ENCODE peak calls at places on chromosomes 1 and 21, in four cellular contexts. S is HepG2, I is HCT116, C is K562. Q is an unnamed sample.

GRCh38 chr1:209199371-209199770 is 384.1 kb upstream of the CAMK1G start:
- DNase-seq in S (no peak), I (no peak), C (no peak), Q (no peak)

GRCh38 chr1:232463226-232463625 is 166.7 kb downstream of the SIPA1L2 start:
- DNase-seq in S (no peak), I (no peak), C (no peak), Q (no peak)

GRCh38 chr1:65170511-65171142 is 22.6 kb downstream of the AK4 start:
- DNase-seq in S (no peak), I (no peak), C (no peak), Q (no peak)

GRCh38 chr1:28160677-28161328 is 15.7 kb downstream of the PTAFR start:
- DNase-seq in S (no peak), I (no peak), C (no peak), Q (no peak)

GRCh38 chr21:38875694-38876492 is 70.2 kb downstream of the ETS2 start:
- DNase-seq in S (no peak), I (no peak), C (no peak), Q (no peak)

GRCh38 chr1:248155927-248156326 is 11.0 kb downstream of the OR2M5 start:
- DNase-seq in S (no peak), I (no peak), C (no peak), Q (no peak)

GRCh38 chr1:223776075-223776814 is 63.9 kb downstream of the CAPN2 start:
- DNase-seq in S (no peak), I (peak), C (peak), Q (no peak)

GRCh38 chr1:77686784-77687518 is 4.5 kb upstream of the ZZZ3 start:
- DNase-seq in S (no peak), I (no peak), C (no peak), Q (peak)

GRCh38 chr21:29164330-29164942 is 34.0 kb downstream of the MAP3K7CL start:
- DNase-seq in S (peak), I (peak), C (no peak), Q (no peak)

GRCh38 chr1:53544731-53545515 is 85.7 kb downstream of the DMRTB1 start:
- DNase-seq in S (no peak), I (no peak), C (no peak), Q (no peak)

GRCh38 chr1:26965628-26966027 is 5.4 kb upstream of the KDF1 start:
- DNase-seq in S (no peak), I (no peak), C (no peak), Q (no peak)

GRCh38 chr1:109248797-109249629 is at the start of gene CELSR2:
- DNase-seq in S (peak), I (peak), C (peak), Q (peak)

GRCh38 chr1:151815716-151816327 is 10.6 kb upstream of the LINGO4 start:
- DNase-seq in S (no peak), I (no peak), C (no peak), Q (no peak)

GRCh38 chr1:201371841-201372240 is 5.6 kb downstream of the TNNT2 start:
- DNase-seq in S (no peak), I (no peak), C (no peak), Q (no peak)

GRCh38 chr1:54819195-54819536 is 18.0 kb upstream of the TTC22 start:
- DNase-seq in S (no peak), I (no peak), C (no peak), Q (peak)

GRCh38 chr1:84146375-84147032 is 2.4 kb downstream of the PRKACB start:
- DNase-seq in S (no peak), I (peak), C (no peak), Q (no peak)

GRCh38 chr1:165574295-165574694 is 30.5 kb downstream of the LRRC52 start:
- DNase-seq in S (no peak), I (no peak), C (no peak), Q (no peak)

GRCh38 chr1:200038987-200039848 is 11.7 kb downstream of the NR5A2 start:
- DNase-seq in S (no peak), I (peak), C (no peak), Q (peak)

GRCh38 chr1:186858923-186859322 is 30.2 kb downstream of the PLA2G4A start:
- DNase-seq in S (no peak), I (no peak), C (no peak), Q (no peak)

GRCh38 chr1:108962681-108963051 is 618 bp downstream of the CLCC1 start:
- DNase-seq in S (peak), I (no peak), C (no peak), Q (no peak)

GRCh38 chr1:198333744-198334143 is 176.9 kb downstream of the NEK7 start:
- DNase-seq in S (no peak), I (no peak), C (no peak), Q (no peak)

GRCh38 chr1:42334240-42335049 is 590 bp downstream of the FOXJ3 start:
- DNase-seq in S (peak), I (peak), C (no peak), Q (peak)

GRCh38 chr1:33255347-33256311 is 663 bp upstream of the ZNF362 start:
- DNase-seq in S (peak), I (peak), C (no peak), Q (peak)

GRCh38 chr1:203081465-203082355 is 4.1 kb downstream of the MYOG start:
- DNase-seq in S (no peak), I (no peak), C (no peak), Q (no peak)

GRCh38 chr1:33943978-33944377 is 80.1 kb downstream of the HMGB4 start:
- DNase-seq in S (no peak), I (no peak), C (no peak), Q (no peak)

GRCh38 chr1:39899611-39900538 is 1.8 kb downstream of the MYCL start:
- DNase-seq in S (no peak), I (no peak), C (no peak), Q (no peak)

GRCh38 chr1:156259805-156260204 is 11.9 kb upstream of the PAQR6 start:
- DNase-seq in S (no peak), I (no peak), C (no peak), Q (no peak)

GRCh38 chr1:89986020-89986419 is 8.9 kb upstream of the ZNF326 start:
- DNase-seq in S (no peak), I (no peak), C (peak), Q (no peak)

GRCh38 chr1:215002471-215002870 is 80.1 kb upstream of the KCNK2 start:
- DNase-seq in S (no peak), I (no peak), C (no peak), Q (no peak)

GRCh38 chr1:228989992-228990827 is 254.9 kb downstream of the RHOU start:
- DNase-seq in S (peak), I (no peak), C (no peak), Q (no peak)

GRCh38 chr1:201714542-201715276 is 114.2 kb upstream of the IPO9 start:
- DNase-seq in S (no peak), I (peak), C (peak), Q (no peak)

GRCh38 chr1:244305776-244306341 is 145.8 kb downstream of the ADSS2 start:
- DNase-seq in S (no peak), I (no peak), C (no peak), Q (no peak)

GRCh38 chr1:80534606-80535360 is 1266.0 kb upstream of the ADGRL2 start:
- DNase-seq in S (no peak), I (peak), C (no peak), Q (no peak)

GRCh38 chr1:55287732-55288131 is 72.6 kb upstream of the USP24 start:
- DNase-seq in S (no peak), I (no peak), C (no peak), Q (no peak)

DNA sequence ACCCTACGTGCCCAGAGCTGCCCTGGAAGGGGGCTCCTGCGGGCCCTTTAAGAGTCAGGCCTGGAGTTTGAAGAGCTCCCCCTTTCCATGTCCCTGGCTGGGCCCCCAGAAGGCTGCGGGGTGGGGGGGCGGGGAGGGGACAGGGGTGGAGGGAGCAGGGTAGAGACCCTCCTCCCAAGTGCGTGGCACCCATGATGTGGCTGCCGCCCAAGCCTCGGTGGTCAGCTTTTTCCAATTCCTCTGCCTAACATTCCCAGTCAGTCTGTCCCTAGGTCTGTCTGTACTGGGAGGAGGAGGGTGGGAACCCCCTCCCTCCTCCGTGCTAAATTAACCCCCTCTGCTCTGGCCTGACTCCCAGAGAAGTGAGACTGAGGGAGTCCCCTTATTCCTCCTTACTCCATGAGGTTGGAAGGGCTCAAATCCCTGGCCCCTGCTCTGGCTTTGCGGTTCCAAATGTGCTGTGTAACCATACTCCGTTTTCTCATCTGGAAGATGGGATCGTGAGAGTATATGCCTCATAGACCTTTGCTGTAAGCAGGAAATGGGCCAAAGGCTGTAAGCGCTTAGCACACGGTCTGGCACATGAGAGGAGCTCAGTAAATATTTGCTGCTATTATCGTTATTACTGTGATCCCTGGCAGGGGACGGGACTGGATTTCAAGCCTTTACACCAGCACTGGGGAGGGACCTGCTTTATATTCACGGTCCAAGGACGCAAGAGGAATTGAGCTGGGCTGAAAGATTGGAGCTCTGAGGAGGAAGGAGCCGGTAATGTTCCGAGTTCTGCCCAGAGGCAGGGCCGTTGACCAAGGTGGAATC is 653 bp upstream of the COL16A1 start:
- DNase-seq in S (peak), I (no peak), C (no peak), Q (peak)
- TF ChIP-seq FOSL1 in S (no peak), I (no peak), C (no peak), Q (no peak)

GRCh38 chr1:8371372-8371991 is 53.6 kb downstream of the SLC45A1 start:
- DNase-seq in S (no peak), I (no peak), C (no peak), Q (no peak)

GRCh38 chr1:8370928-8371327 is 53.0 kb downstream of the SLC45A1 start:
- DNase-seq in S (no peak), I (no peak), C (no peak), Q (no peak)

GRCh38 chr1:8368956-8369639 is 51.2 kb downstream of the SLC45A1 start:
- DNase-seq in S (no peak), I (no peak), C (no peak), Q (no peak)

GRCh38 chr1:8367571-8368184 is 49.8 kb downstream of the SLC45A1 start:
- DNase-seq in S (no peak), I (no peak), C (no peak), Q (no peak)

DNA sequence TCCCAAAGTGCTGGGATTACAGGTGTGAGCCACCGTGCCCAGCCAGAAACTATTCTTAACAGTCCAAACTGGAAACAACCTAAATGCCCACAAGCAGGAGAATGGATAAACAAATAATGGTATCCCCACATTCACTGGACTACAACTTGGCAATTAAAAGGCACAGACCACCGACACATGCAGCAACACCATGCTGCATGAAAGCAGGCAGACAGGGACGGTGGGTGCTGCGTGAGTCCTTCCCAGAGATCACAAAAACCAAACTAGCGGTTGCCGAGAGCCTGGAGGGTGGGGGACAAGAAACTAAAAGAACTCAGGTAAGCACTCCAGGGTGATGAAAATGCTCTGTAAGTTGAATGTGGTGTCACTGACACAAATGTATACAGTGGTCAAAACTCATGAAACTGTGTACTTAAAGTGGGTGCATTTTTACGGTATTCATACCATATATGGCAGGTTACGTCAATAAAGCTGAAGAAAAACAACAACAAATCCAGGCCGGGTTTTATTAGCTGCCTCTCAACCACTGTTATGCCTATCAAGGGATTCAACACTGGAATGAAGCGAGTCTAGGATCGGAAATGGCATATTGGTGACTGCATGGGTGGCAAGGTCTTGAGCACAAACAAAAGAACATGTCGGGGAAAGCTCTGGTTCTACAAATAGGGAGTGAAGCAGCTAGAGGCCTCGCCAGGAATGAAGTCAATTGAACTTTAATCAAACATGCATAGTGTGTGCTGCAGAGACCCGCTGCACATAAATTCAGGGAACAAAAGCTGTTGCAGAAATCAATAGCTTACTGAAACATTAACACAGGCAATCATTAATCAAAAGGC is 52.4 kb downstream of the SLC45A1 start:
- DNase-seq in S (no peak), I (no peak), C (no peak), Q (no peak)
- H3K9ac ChIP-seq in S (no peak), I (no peak), C (no peak), Q (no peak)

DNA sequence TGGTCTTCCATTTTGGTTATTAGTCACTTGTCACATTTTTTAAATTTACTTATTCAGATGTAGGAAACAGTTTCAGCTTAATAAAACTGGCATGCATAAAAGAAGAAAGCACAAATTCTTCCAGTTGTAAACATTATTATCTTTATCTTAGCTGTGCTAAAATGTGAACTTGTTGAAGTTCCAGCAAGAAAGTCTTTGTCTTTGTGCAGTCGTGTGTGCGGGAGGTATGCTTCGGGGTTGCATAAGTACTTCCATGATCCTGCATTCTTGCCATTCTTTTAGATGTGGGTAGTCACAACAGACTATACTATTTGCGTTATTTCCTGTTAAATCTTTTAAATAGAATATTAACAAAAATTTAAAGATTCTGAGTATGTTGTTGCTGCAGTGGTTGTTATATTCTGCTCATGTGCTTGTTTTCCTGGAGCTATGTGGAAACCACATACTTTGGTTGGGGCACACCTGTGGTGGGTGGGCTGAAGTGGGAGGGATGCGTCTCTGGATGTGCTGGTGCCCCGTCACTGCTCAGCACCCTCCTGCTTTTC is 49.9 kb downstream of the CBS start:
- DNase-seq in S (peak), I (no peak), C (no peak), Q (no peak)
- TF ChIP-seq FOSL1 in S (no peak), I (no peak), C (no peak), Q (no peak)

GRCh38 chr1:23530089-23530749 is 814 bp downstream of the E2F2 start:
- DNase-seq in S (no peak), I (no peak), C (peak), Q (no peak)

GRCh38 chr1:23526329-23527041 is 4.5 kb downstream of the E2F2 start:
- DNase-seq in S (no peak), I (no peak), C (no peak), Q (no peak)

GRCh38 chr1:23527366-23527765 is 3.7 kb downstream of the E2F2 start:
- DNase-seq in S (no peak), I (no peak), C (no peak), Q (no peak)

GRCh38 chr1:23529146-23530088 is 1.6 kb downstream of the E2F2 start:
- DNase-seq in S (no peak), I (no peak), C (peak), Q (no peak)

DNA sequence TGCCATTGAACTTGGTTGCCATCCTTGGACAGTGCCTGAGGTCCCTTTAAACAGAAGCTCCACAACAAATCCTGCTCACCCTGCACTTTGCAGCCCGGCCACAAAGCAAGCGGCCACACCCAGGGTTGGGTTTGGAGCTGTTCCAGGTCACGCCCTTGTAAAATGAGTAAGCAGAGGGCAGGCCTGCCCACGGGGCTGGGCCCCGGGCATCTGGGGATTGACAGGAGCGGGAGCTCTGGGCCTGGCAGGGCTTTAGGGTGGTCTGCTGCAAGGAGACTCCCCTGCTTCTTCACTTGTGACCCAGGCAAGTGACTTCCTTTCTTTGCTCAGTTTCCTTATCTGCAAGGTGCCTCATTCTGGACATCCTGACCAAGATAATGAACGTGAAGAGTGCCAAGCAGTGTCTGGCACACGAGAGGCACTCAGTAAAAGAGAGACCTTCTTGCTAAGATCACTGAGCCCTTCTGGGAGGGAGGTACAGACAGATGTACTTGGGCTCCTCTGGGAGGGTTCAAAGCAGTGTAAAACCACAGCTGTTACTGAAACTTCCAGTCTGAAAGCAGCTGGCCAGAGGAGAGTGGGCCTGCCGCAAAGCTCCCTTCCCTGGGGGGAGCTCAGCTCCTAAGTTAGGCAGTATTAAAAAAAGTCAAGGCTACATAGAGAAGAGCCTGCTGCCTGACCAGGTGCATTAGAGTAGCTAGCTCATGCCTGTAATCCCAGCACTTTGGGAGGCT is 2.6 kb downstream of the E2F2 start:
- DNase-seq in S (peak), I (peak), C (peak), Q (no peak)
- H3K9ac ChIP-seq in S (no peak), I (peak), C (peak), Q (no peak)

GRCh38 chr1:96756789-96757188 is 35.2 kb downstream of the PTBP2 start:
- DNase-seq in S (peak), I (no peak), C (no peak), Q (no peak)

GRCh38 chr1:96748078-96748477 is 26.5 kb downstream of the PTBP2 start:
- DNase-seq in S (no peak), I (no peak), C (no peak), Q (no peak)

GRCh38 chr1:96747565-96747964 is 26.0 kb downstream of the PTBP2 start:
- DNase-seq in S (no peak), I (no peak), C (no peak), Q (no peak)

GRCh38 chr1:96749618-96750017 is 28.0 kb downstream of the PTBP2 start:
- DNase-seq in S (no peak), I (no peak), C (no peak), Q (no peak)

GRCh38 chr1:96752394-96752793 is 30.8 kb downstream of the PTBP2 start:
- DNase-seq in S (no peak), I (no peak), C (no peak), Q (no peak)
- TF ChIP-seq FOSL1 in S (no peak), I (no peak), C (no peak), Q (no peak)

GRCh38 chr21:33846141-33846540 is 69.5 kb downstream of the ATP5PO start:
- DNase-seq in S (no peak), I (no peak), C (no peak), Q (no peak)

GRCh38 chr21:33843216-33843615 is 72.4 kb downstream of the ATP5PO start:
- DNase-seq in S (no peak), I (no peak), C (no peak), Q (no peak)

GRCh38 chr21:33844890-33845205 is 70.8 kb downstream of the ATP5PO start:
- DNase-seq in S (no peak), I (no peak), C (no peak), Q (no peak)

GRCh38 chr21:33841561-33841960 is 74.0 kb downstream of the ATP5PO start:
- DNase-seq in S (no peak), I (no peak), C (no peak), Q (no peak)

GRCh38 chr21:33844104-33844889 is 71.3 kb downstream of the ATP5PO start:
- DNase-seq in S (peak), I (no peak), C (no peak), Q (no peak)
- H3K9ac ChIP-seq in S (no peak), I (no peak), C (no peak), Q (no peak)

DNA sequence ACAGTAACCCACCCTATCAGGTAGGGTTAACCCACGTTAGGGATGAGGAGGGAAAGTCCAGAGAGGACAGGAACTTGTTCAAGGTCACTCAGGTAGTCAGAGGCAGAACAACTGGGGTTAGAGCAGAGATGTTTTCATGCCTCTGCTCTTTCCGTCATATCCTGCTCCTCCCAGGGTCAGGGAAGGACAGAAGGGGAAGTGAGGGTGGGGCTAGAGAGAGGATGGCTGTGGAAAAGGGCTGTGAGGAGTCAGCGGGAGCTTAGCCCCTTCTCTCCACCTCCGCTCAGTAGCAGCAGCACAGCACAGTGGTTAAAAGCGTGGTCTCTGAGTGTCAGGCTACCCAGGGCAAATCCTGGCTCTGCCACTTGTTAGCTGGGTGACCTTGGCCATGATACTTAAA is 36.5 kb downstream of the DDX20 start:
- DNase-seq in S (peak), I (no peak), C (no peak), Q (no peak)
- TF ChIP-seq FOSL1 in S (no peak), I (no peak), C (no peak), Q (no peak)